ENCODE peak calls at places on chromosomes 2 and 18, in nine cellular contexts. One of them, this sample, is unnamed.

GRCh38 chr2:7009207-7009911 is 92.1 kb downstream of the RNF144A start:
- DNase-seq in stimulated activated CD4-positive, alpha-beta T cell treated with anti-CD3 and anti-CD28 coated beads, Interleukin-2, amount 100 ng/mL, for 48 hours: no peak
- DNase-seq in tibial artery: no peak
- DNase-seq in NCI-H1436: no peak
- DNase-seq in T-helper 2 cell treated with Interferon-gamma antibody and Interleukin-4, amounts not matched to agents 5 μg/mL and 100 μg/mL, for 36 hours: no peak
- DNase-seq in H54: no peak
- DNase-seq in naive thymus-derived CD4-positive, alpha-beta T cell: no peak
- DNase-seq in NCI-H2081: no peak
- DNase-seq in CD8-positive, alpha-beta memory T cell: no peak
- DNase-seq in this sample: no peak

GRCh38 chr2:177242136-177242987 is 22.2 kb downstream of the NFE2L2 start:
- DNase-seq in stimulated activated CD4-positive, alpha-beta T cell treated with anti-CD3 and anti-CD28 coated beads, Interleukin-2, amount 100 ng/mL, for 48 hours: no peak
- DNase-seq in tibial artery: no peak
- DNase-seq in NCI-H1436: no peak
- DNase-seq in T-helper 2 cell treated with Interferon-gamma antibody and Interleukin-4, amounts not matched to agents 5 μg/mL and 100 μg/mL, for 36 hours: no peak
- DNase-seq in H54: peak
- DNase-seq in naive thymus-derived CD4-positive, alpha-beta T cell: no peak
- DNase-seq in NCI-H2081: no peak
- DNase-seq in CD8-positive, alpha-beta memory T cell: no peak
- DNase-seq in this sample: peak

GRCh38 chr2:20145497-20146193 is 79.3 kb downstream of the SDC1 start:
- DNase-seq in stimulated activated CD4-positive, alpha-beta T cell treated with anti-CD3 and anti-CD28 coated beads, Interleukin-2, amount 100 ng/mL, for 48 hours: no peak
- DNase-seq in tibial artery: no peak
- DNase-seq in NCI-H1436: no peak
- DNase-seq in T-helper 2 cell treated with Interferon-gamma antibody and Interleukin-4, amounts not matched to agents 5 μg/mL and 100 μg/mL, for 36 hours: peak
- DNase-seq in H54: no peak
- DNase-seq in naive thymus-derived CD4-positive, alpha-beta T cell: no peak
- DNase-seq in NCI-H2081: no peak
- DNase-seq in CD8-positive, alpha-beta memory T cell: no peak
- DNase-seq in this sample: no peak

GRCh38 chr2:30149976-30150375 is 3.2 kb downstream of the YPEL5 start:
- DNase-seq in stimulated activated CD4-positive, alpha-beta T cell treated with anti-CD3 and anti-CD28 coated beads, Interleukin-2, amount 100 ng/mL, for 48 hours: no peak
- DNase-seq in tibial artery: no peak
- DNase-seq in NCI-H1436: no peak
- DNase-seq in T-helper 2 cell treated with Interferon-gamma antibody and Interleukin-4, amounts not matched to agents 5 μg/mL and 100 μg/mL, for 36 hours: no peak
- DNase-seq in H54: no peak
- DNase-seq in naive thymus-derived CD4-positive, alpha-beta T cell: no peak
- DNase-seq in NCI-H2081: no peak
- DNase-seq in CD8-positive, alpha-beta memory T cell: no peak
- DNase-seq in this sample: no peak

GRCh38 chr2:85437488-85438290 is 19.2 kb downstream of the SH2D6 start:
- DNase-seq in stimulated activated CD4-positive, alpha-beta T cell treated with anti-CD3 and anti-CD28 coated beads, Interleukin-2, amount 100 ng/mL, for 48 hours: peak
- DNase-seq in tibial artery: peak
- DNase-seq in NCI-H1436: peak
- DNase-seq in T-helper 2 cell treated with Interferon-gamma antibody and Interleukin-4, amounts not matched to agents 5 μg/mL and 100 μg/mL, for 36 hours: peak
- DNase-seq in H54: peak
- DNase-seq in naive thymus-derived CD4-positive, alpha-beta T cell: peak
- DNase-seq in NCI-H2081: peak
- DNase-seq in CD8-positive, alpha-beta memory T cell: peak
- DNase-seq in this sample: peak

GRCh38 chr18:28961669-28962228 is 784.8 kb upstream of the CDH2 start:
- DNase-seq in stimulated activated CD4-positive, alpha-beta T cell treated with anti-CD3 and anti-CD28 coated beads, Interleukin-2, amount 100 ng/mL, for 48 hours: no peak
- DNase-seq in tibial artery: no peak
- DNase-seq in NCI-H1436: peak
- DNase-seq in T-helper 2 cell treated with Interferon-gamma antibody and Interleukin-4, amounts not matched to agents 5 μg/mL and 100 μg/mL, for 36 hours: no peak
- DNase-seq in H54: no peak
- DNase-seq in naive thymus-derived CD4-positive, alpha-beta T cell: no peak
- DNase-seq in NCI-H2081: peak
- DNase-seq in CD8-positive, alpha-beta memory T cell: no peak
- DNase-seq in this sample: peak

GRCh38 chr2:20635096-20635475 is 15.8 kb downstream of the HS1BP3 start:
- DNase-seq in stimulated activated CD4-positive, alpha-beta T cell treated with anti-CD3 and anti-CD28 coated beads, Interleukin-2, amount 100 ng/mL, for 48 hours: no peak
- DNase-seq in tibial artery: no peak
- DNase-seq in NCI-H1436: no peak
- DNase-seq in T-helper 2 cell treated with Interferon-gamma antibody and Interleukin-4, amounts not matched to agents 5 μg/mL and 100 μg/mL, for 36 hours: no peak
- DNase-seq in H54: no peak
- DNase-seq in naive thymus-derived CD4-positive, alpha-beta T cell: no peak
- DNase-seq in NCI-H2081: no peak
- DNase-seq in CD8-positive, alpha-beta memory T cell: no peak
- DNase-seq in this sample: no peak

GRCh38 chr18:8084160-8084559 is 517.0 kb downstream of the PTPRM start:
- DNase-seq in stimulated activated CD4-positive, alpha-beta T cell treated with anti-CD3 and anti-CD28 coated beads, Interleukin-2, amount 100 ng/mL, for 48 hours: no peak
- DNase-seq in tibial artery: no peak
- DNase-seq in NCI-H1436: peak
- DNase-seq in T-helper 2 cell treated with Interferon-gamma antibody and Interleukin-4, amounts not matched to agents 5 μg/mL and 100 μg/mL, for 36 hours: no peak
- DNase-seq in H54: peak
- DNase-seq in naive thymus-derived CD4-positive, alpha-beta T cell: no peak
- DNase-seq in NCI-H2081: no peak
- DNase-seq in CD8-positive, alpha-beta memory T cell: no peak
- DNase-seq in this sample: peak

GRCh38 chr2:35530615-35531135 is 824.9 kb upstream of the CRIM1 start:
- DNase-seq in stimulated activated CD4-positive, alpha-beta T cell treated with anti-CD3 and anti-CD28 coated beads, Interleukin-2, amount 100 ng/mL, for 48 hours: no peak
- DNase-seq in tibial artery: no peak
- DNase-seq in NCI-H1436: no peak
- DNase-seq in T-helper 2 cell treated with Interferon-gamma antibody and Interleukin-4, amounts not matched to agents 5 μg/mL and 100 μg/mL, for 36 hours: no peak
- DNase-seq in H54: no peak
- DNase-seq in naive thymus-derived CD4-positive, alpha-beta T cell: no peak
- DNase-seq in NCI-H2081: no peak
- DNase-seq in CD8-positive, alpha-beta memory T cell: no peak
- DNase-seq in this sample: no peak

GRCh38 chr2:188410504-188411235 is 119.0 kb downstream of the GULP1 start:
- DNase-seq in stimulated activated CD4-positive, alpha-beta T cell treated with anti-CD3 and anti-CD28 coated beads, Interleukin-2, amount 100 ng/mL, for 48 hours: no peak
- DNase-seq in tibial artery: no peak
- DNase-seq in NCI-H1436: no peak
- DNase-seq in T-helper 2 cell treated with Interferon-gamma antibody and Interleukin-4, amounts not matched to agents 5 μg/mL and 100 μg/mL, for 36 hours: no peak
- DNase-seq in H54: no peak
- DNase-seq in naive thymus-derived CD4-positive, alpha-beta T cell: no peak
- DNase-seq in NCI-H2081: no peak
- DNase-seq in CD8-positive, alpha-beta memory T cell: no peak
- DNase-seq in this sample: no peak

GRCh38 chr2:102238039-102238756 is 51.4 kb downstream of the IL1RL2 start:
- DNase-seq in stimulated activated CD4-positive, alpha-beta T cell treated with anti-CD3 and anti-CD28 coated beads, Interleukin-2, amount 100 ng/mL, for 48 hours: no peak
- DNase-seq in tibial artery: no peak
- DNase-seq in NCI-H1436: no peak
- DNase-seq in T-helper 2 cell treated with Interferon-gamma antibody and Interleukin-4, amounts not matched to agents 5 μg/mL and 100 μg/mL, for 36 hours: no peak
- DNase-seq in H54: no peak
- DNase-seq in naive thymus-derived CD4-positive, alpha-beta T cell: no peak
- DNase-seq in NCI-H2081: no peak
- DNase-seq in CD8-positive, alpha-beta memory T cell: no peak
- DNase-seq in this sample: no peak

GRCh38 chr18:39701071-39701783 is 2135.6 kb upstream of the CELF4 start:
- DNase-seq in stimulated activated CD4-positive, alpha-beta T cell treated with anti-CD3 and anti-CD28 coated beads, Interleukin-2, amount 100 ng/mL, for 48 hours: no peak
- DNase-seq in tibial artery: no peak
- DNase-seq in NCI-H1436: no peak
- DNase-seq in T-helper 2 cell treated with Interferon-gamma antibody and Interleukin-4, amounts not matched to agents 5 μg/mL and 100 μg/mL, for 36 hours: no peak
- DNase-seq in H54: no peak
- DNase-seq in naive thymus-derived CD4-positive, alpha-beta T cell: no peak
- DNase-seq in NCI-H2081: no peak
- DNase-seq in CD8-positive, alpha-beta memory T cell: no peak
- DNase-seq in this sample: no peak

GRCh38 chr2:263022-263738 is 652 bp downstream of the SH3YL1 start:
- DNase-seq in stimulated activated CD4-positive, alpha-beta T cell treated with anti-CD3 and anti-CD28 coated beads, Interleukin-2, amount 100 ng/mL, for 48 hours: no peak
- DNase-seq in tibial artery: no peak
- DNase-seq in NCI-H1436: no peak
- DNase-seq in T-helper 2 cell treated with Interferon-gamma antibody and Interleukin-4, amounts not matched to agents 5 μg/mL and 100 μg/mL, for 36 hours: no peak
- DNase-seq in H54: no peak
- DNase-seq in naive thymus-derived CD4-positive, alpha-beta T cell: no peak
- DNase-seq in NCI-H2081: no peak
- DNase-seq in CD8-positive, alpha-beta memory T cell: no peak
- DNase-seq in this sample: peak